ENCODE peak calls at places on chromosomes 5 and 9, in ten cellular contexts. H is A673, C is mammary epithelial cell, L is neural progenitor cell, Q is fibroblast of lung, E is K562, N is MM.1S, M is PC-3, P is HCT116, D is PC-9. B is an unnamed sample.

GRCh38 chr9:107816187-107817021 is 326.8 kb upstream of the KLF4 start:
- DNase-seq in H (no peak), C (no peak), L (no peak), Q (no peak), E (no peak), N (peak), M (no peak), P (no peak), D (no peak), B (peak)

GRCh38 chr9:111621895-111622480 is 9.1 kb upstream of the DNAJC25 start:
- DNase-seq in H (peak), C (peak), L (peak), Q (peak), E (peak), N (peak), M (peak), P (peak), D (no peak), B (peak)

GRCh38 chr9:91119147-91119546 is 242.6 kb downstream of the AUH start:
- DNase-seq in H (peak), C (peak), L (no peak), Q (peak), E (no peak), N (no peak), M (peak), P (no peak), D (no peak), B (no peak)

GRCh38 chr5:77791926-77792325 is 15.8 kb upstream of the TBCA start:
- DNase-seq in H (no peak), C (no peak), L (no peak), Q (no peak), E (no peak), N (no peak), M (no peak), P (no peak), D (no peak), B (no peak)

GRCh38 chr5:40266952-40267351 is 412.8 kb upstream of the PTGER4 start:
- DNase-seq in H (no peak), C (peak), L (no peak), Q (no peak), E (no peak), N (no peak), M (peak), P (no peak), D (no peak), B (no peak)

GRCh38 chr9:1077616-1078015 is 27.5 kb downstream of the DMRT2 start:
- DNase-seq in H (no peak), C (no peak), L (no peak), Q (no peak), E (no peak), N (no peak), M (no peak), P (no peak), D (no peak), B (no peak)

GRCh38 chr5:31987985-31988710 is 186.0 kb downstream of the GOLPH3 start:
- DNase-seq in H (peak), C (peak), L (no peak), Q (peak), E (no peak), N (no peak), M (peak), P (peak), D (peak), B (peak)

GRCh38 chr5:164578401-164578800 is 1073.0 kb downstream of the MAT2B start:
- DNase-seq in H (no peak), C (no peak), L (no peak), Q (no peak), E (no peak), N (no peak), M (no peak), P (no peak), D (no peak), B (no peak)

GRCh38 chr5:176533894-176534611 is 3.1 kb downstream of the RNF44 start:
- DNase-seq in H (no peak), C (peak), L (no peak), Q (no peak), E (no peak), N (no peak), M (peak), P (no peak), D (no peak), B (no peak)

GRCh38 chr9:136714096-136714875 is 1.9 kb downstream of the DIPK1B start:
- DNase-seq in H (no peak), C (no peak), L (no peak), Q (no peak), E (no peak), N (no peak), M (no peak), P (no peak), D (no peak), B (no peak)

GRCh38 chr9:131062979-131063378 is 33.4 kb upstream of the AIF1L start:
- DNase-seq in H (no peak), C (no peak), L (no peak), Q (no peak), E (no peak), N (no peak), M (no peak), P (no peak), D (no peak), B (no peak)

GRCh38 chr5:17400724-17401508 is 97.1 kb upstream of the TAF11L2 start:
- DNase-seq in H (no peak), C (no peak), L (peak), Q (no peak), E (no peak), N (no peak), M (no peak), P (no peak), D (no peak), B (no peak)

GRCh38 chr9:137240321-137240840 is 706 bp upstream of the TUBB4B start:
- DNase-seq in H (peak), C (peak), L (peak), Q (peak), E (peak), N (peak), M (peak), P (no peak), D (no peak), B (peak)

GRCh38 chr5:43815504-43815903 is 212.5 kb downstream of the NNT start:
- DNase-seq in H (no peak), C (no peak), L (no peak), Q (no peak), E (no peak), N (no peak), M (no peak), P (no peak), D (no peak), B (no peak)

GRCh38 chr9:92655366-92655765 is 14.6 kb downstream of the IPPK start:
- DNase-seq in H (no peak), C (no peak), L (no peak), Q (no peak), E (no peak), N (no peak), M (no peak), P (no peak), D (no peak), B (no peak)

GRCh38 chr5:54900906-54901725 is 84.3 kb downstream of the ESM1 start:
- DNase-seq in H (no peak), C (peak), L (no peak), Q (peak), E (no peak), N (no peak), M (peak), P (no peak), D (no peak), B (peak)

GRCh38 chr5:59608745-59609144 is 284.8 kb downstream of the PDE4D start:
- DNase-seq in H (no peak), C (no peak), L (no peak), Q (peak), E (no peak), N (no peak), M (no peak), P (no peak), D (no peak), B (no peak)

GRCh38 chr5:76403713-76403962 is 553 bp downstream of the IQGAP2 start:
- DNase-seq in H (no peak), C (no peak), L (no peak), Q (no peak), E (no peak), N (no peak), M (no peak), P (no peak), D (no peak), B (no peak)

GRCh38 chr5:76269259-76269958 is 133.7 kb upstream of the IQGAP2 start:
- DNase-seq in H (no peak), C (no peak), L (no peak), Q (no peak), E (no peak), N (no peak), M (no peak), P (no peak), D (no peak), B (no peak)

GRCh38 chr5:105907016-105907415 is 1763.7 kb downstream of the EFNA5 start:
- DNase-seq in H (no peak), C (no peak), L (no peak), Q (peak), E (no peak), N (no peak), M (peak), P (no peak), D (no peak), B (no peak)

GRCh38 chr5:35087971-35088370 is 40.2 kb upstream of the AGXT2 start:
- DNase-seq in H (no peak), C (no peak), L (no peak), Q (peak), E (no peak), N (no peak), M (peak), P (no peak), D (peak), B (no peak)

GRCh38 chr5:141806626-141807025 is 71.6 kb downstream of the PCDH1 start:
- DNase-seq in H (no peak), C (no peak), L (no peak), Q (no peak), E (no peak), N (no peak), M (no peak), P (no peak), D (no peak), B (no peak)

GRCh38 chr9:77916410-77916819 is 115.2 kb downstream of the GNAQ start:
- DNase-seq in H (no peak), C (no peak), L (peak), Q (no peak), E (no peak), N (peak), M (no peak), P (no peak), D (no peak), B (no peak)

GRCh38 chr5:88045931-88046461 is 222.6 kb downstream of the TMEM161B start:
- DNase-seq in H (peak), C (peak), L (peak), Q (no peak), E (no peak), N (no peak), M (peak), P (no peak), D (no peak), B (no peak)

GRCh38 chr5:112933651-112934365 is 11.8 kb upstream of the REEP5 start:
- DNase-seq in H (peak), C (peak), L (no peak), Q (peak), E (no peak), N (no peak), M (peak), P (no peak), D (no peak), B (no peak)

DNA sequence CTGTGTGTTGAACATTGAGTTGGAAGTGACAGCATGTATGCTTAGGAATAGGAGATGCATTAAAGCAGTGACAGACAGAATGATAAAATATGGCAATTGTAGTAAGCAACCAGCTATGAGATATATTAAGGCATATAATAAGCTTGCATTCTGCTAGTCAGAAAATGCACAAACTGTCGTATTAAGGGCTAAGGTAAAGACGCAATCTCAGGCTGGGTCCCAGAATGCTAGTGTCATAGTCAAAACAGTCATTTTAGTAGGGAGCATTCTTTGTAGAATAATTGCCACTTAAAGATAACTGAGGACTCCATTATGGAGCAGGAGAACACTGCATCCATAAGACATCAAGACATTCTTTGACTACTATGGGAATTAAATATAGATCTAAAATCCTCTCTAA is 1369.7 kb upstream of the C9orf72 start:
- DNase-seq in H (no peak), C (no peak), L (no peak), Q (no peak), E (no peak), N (no peak), M (no peak), P (no peak), D (no peak), B (no peak)
- TF ChIP-seq EZH2 in H (no peak), C (no peak), L (no peak), Q (no peak), E (no peak), N (no peak), M (no peak), P (no peak), D (no peak), B (no peak)

DNA sequence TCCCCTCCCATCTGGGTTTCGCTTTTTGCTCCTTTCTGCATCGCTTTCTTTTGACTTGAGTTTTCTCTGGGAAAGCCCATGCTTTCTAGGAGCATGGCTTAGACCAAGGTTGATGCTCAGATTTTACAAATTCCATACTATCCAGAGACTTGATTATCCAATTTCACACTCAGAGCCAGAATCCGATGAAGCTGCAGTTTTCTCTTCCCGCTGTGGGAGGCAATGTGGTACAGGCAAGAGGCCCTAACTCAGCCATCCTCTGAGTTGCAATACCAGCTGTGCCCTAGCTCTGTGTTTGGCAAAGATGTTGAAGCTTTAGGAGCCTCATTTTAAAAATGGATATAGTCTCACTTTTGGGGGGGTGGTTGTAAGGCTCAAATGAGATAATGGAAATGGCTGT is 85.1 kb downstream of the BRINP1 start:
- DNase-seq in H (peak), C (no peak), L (peak), Q (no peak), E (no peak), N (no peak), M (no peak), P (no peak), D (no peak), B (peak)
- TF ChIP-seq CTCF in H (peak), C (peak), L (peak), Q (no peak), E (no peak), N (no peak), M (no peak), P (no peak), D (no peak), B (peak)

GRCh38 chr9:109641079-109641659 is 138.8 kb upstream of the PALM2AKAP2 start:
- DNase-seq in H (no peak), C (no peak), L (no peak), Q (peak), E (no peak), N (no peak), M (no peak), P (no peak), D (no peak), B (no peak)

GRCh38 chr9:109639666-109640231 is 140.2 kb upstream of the PALM2AKAP2 start:
- DNase-seq in H (no peak), C (no peak), L (peak), Q (no peak), E (no peak), N (no peak), M (no peak), P (no peak), D (no peak), B (no peak)

GRCh38 chr9:109640232-109641078 is 139.5 kb upstream of the PALM2AKAP2 start:
- DNase-seq in H (peak), C (peak), L (peak), Q (peak), E (no peak), N (no peak), M (peak), P (no peak), D (peak), B (peak)
- TF ChIP-seq EZH2 in H (peak), C (peak), L (peak), Q (no peak), E (no peak), N (no peak), M (no peak), P (no peak), D (no peak), B (peak)

GRCh38 chr9:34254966-34255825 is 73.9 kb downstream of the KIF24 start:
- DNase-seq in H (no peak), C (no peak), L (no peak), Q (peak), E (no peak), N (no peak), M (peak), P (no peak), D (no peak), B (no peak)
- TF ChIP-seq CTCF in H (no peak), C (peak), L (no peak), Q (no peak), E (no peak), N (no peak), M (no peak), P (no peak), D (no peak), B (no peak)

DNA sequence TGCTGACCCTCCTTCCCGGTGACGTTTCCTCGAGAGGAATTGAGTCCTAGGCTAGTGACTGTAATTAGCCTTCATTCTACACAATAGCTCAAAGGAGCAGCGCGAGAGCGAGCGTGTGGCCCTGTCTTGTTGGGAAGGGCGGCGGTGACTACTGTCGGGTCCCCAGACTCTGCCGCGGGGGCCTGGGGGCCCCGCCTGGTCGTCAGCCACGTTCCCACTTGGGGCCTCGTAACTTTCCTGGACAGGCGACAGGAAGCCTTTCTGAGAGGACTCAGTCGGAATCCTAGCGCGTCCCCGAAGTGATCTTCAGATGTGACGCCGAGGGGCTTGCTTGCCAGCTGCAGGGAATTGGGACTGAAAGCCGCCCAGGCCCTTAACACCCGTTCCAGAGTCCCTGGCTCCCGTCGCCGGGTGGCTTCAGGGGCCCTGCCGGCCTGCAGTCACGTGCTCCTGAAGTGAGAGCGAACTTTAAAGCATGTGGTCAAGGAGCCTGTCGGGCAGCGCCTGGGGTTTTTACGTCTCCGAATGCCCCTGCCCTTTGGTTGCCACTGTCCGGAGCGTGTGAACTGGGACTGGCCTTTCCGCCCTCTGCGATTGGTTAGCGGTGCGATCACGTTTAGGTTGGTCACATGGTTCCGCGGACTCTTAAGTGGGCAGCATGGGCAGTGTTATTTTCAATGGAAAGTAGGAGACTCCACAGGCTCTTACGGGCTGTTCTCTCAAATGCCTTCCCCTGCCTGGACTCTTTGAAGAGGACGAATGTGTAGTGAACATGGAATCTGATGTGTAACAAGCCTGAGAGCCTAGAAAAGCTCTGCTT is 1.7 kb downstream of the VLDLR start:
- DNase-seq in H (peak), C (peak), L (peak), Q (peak), E (no peak), N (no peak), M (no peak), P (no peak), D (no peak), B (peak)
- TF ChIP-seq EZH2 in H (peak), C (no peak), L (no peak), Q (peak), E (no peak), N (no peak), M (no peak), P (no peak), D (no peak), B (peak)